ENCODE peak calls at places on chromosomes 4 and X, in seven cellular contexts. S is sigmoid colon, C is tibial artery, B is SJSA1, F is NCI-H1105, E is OCI-LY7, K is NCI-H2081. G is an unnamed sample.

GRCh38 chrX:54934058-54934457 is 13.4 kb downstream of the TRO start:
- DNase-seq in S (no peak), B (no peak), F (no peak), C (no peak), E (no peak), K (no peak), G (no peak)

GRCh38 chr4:124903995-124904722 is 191.6 kb upstream of the ANKRD50 start:
- DNase-seq in S (no peak), B (peak), C (no peak), F (peak), K (peak), E (no peak), G (no peak)

GRCh38 chrX:139538907-139539593 is 8.5 kb downstream of the F9 start:
- DNase-seq in K (no peak), F (no peak), S (no peak), E (no peak), C (no peak), B (no peak), G (no peak)

GRCh38 chrX:71870337-71871098 is 40.1 kb upstream of the NHSL2 start:
- DNase-seq in K (no peak), F (no peak), B (peak), C (no peak), E (peak), S (no peak), G (no peak)

GRCh38 chr4:15043226-15043625 is 40.9 kb downstream of the CPEB2 start:
- DNase-seq in E (peak), S (no peak), K (no peak), F (no peak), B (no peak), C (no peak), G (no peak)

GRCh38 chr4:101345596-101346311 is 1.6 kb downstream of the PPP3CA start:
- DNase-seq in F (no peak), S (peak), K (peak), C (peak), E (peak), B (peak), G (peak)

GRCh38 chr4:13626492-13627184 is 887 bp downstream of the BOD1L1 start:
- DNase-seq in S (no peak), F (no peak), B (no peak), C (no peak), E (no peak), K (no peak), G (no peak)

GRCh38 chr4:101682946-101683345 is 107.6 kb upstream of the BANK1 start:
- DNase-seq in E (no peak), B (no peak), S (no peak), C (no peak), F (peak), K (no peak), G (no peak)

GRCh38 chr4:4506961-4507360 is 34.9 kb downstream of the STX18 start:
- DNase-seq in E (no peak), S (peak), C (no peak), F (no peak), K (no peak), B (no peak), G (no peak)

GRCh38 chr4:7003176-7003878 is 39.8 kb upstream of the TADA2B start:
- DNase-seq in E (no peak), C (no peak), K (no peak), B (no peak), S (peak), F (no peak), G (no peak)

GRCh38 chrX:105701310-105702052 is 120.9 kb upstream of the NRK start:
- DNase-seq in C (no peak), F (no peak), K (no peak), S (no peak), E (no peak), B (no peak), G (no peak)

G was measured in anterior cingulate cortex.